ENCODE peak calls at places on chromosome 4, in nine cellular contexts. D, H, S, P, F, W, O, U and E are unnamed samples.

GRCh38 chr4:184165291-184165690 is 52.4 kb downstream of the ENPP6 start:
- DNase-seq in F (no peak), S (no peak), D (peak), W (no peak), P (no peak), U (no peak), O (no peak), H (no peak), E (no peak)

GRCh38 chr4:8192748-8193738 is 6.0 kb upstream of the SH3TC1 start:
- DNase-seq in H (no peak), P (no peak), F (peak), O (peak), U (peak), S (peak), W (peak), D (peak), E (no peak)

GRCh38 chr4:122045533-122045932 is 93.7 kb upstream of the TRPC3 start:
- DNase-seq in F (peak), H (peak), W (peak), D (peak), O (peak), U (peak), P (peak), S (no peak), E (no peak)

GRCh38 chr4:70619288-70619687 is 9.3 kb upstream of the ENAM start:
- DNase-seq in O (no peak), U (no peak), S (no peak), W (no peak), F (no peak), P (no peak), D (no peak), H (no peak), E (no peak)

GRCh38 chr4:4606321-4606720 is 64.5 kb upstream of the STX18 start:
- DNase-seq in O (peak), S (no peak), W (no peak), P (no peak), D (peak), F (no peak), U (no peak), H (no peak), E (no peak)

GRCh38 chr4:762211-763190 is 56.9 kb downstream of the PCGF3 start:
- DNase-seq in U (no peak), P (no peak), F (no peak), H (no peak), W (no peak), S (no peak), O (no peak), D (no peak), E (peak)

GRCh38 chr4:76251448-76252270 is at the start of gene FAM47E:
- DNase-seq in P (peak), S (peak), D (peak), U (peak), O (peak), F (peak), W (peak), H (peak), E (peak)

GRCh38 chr4:151788021-151788420 is 27.2 kb upstream of the GATB start:
- DNase-seq in S (no peak), F (no peak), P (no peak), H (no peak), W (no peak), O (no peak), U (no peak), D (peak), E (no peak)

GRCh38 chr4:5044341-5044740 is 6.9 kb upstream of the STK32B start:
- DNase-seq in F (no peak), H (no peak), P (no peak), D (no peak), U (no peak), W (no peak), S (no peak), O (no peak), E (no peak)

GRCh38 chr4:99403380-99404194 is 31.6 kb downstream of the ADH7 start:
- DNase-seq in O (peak), F (no peak), S (no peak), D (peak), P (no peak), H (no peak), W (no peak), U (no peak), E (no peak)

GRCh38 chr4:80619070-80619674 is 283.6 kb downstream of the CFAP299 start:
- DNase-seq in O (peak), D (peak), F (no peak), U (no peak), H (no peak), S (no peak), W (peak), P (no peak), E (no peak)

GRCh38 chr4:20916106-20916505 is 215.8 kb downstream of the PACRGL start:
- DNase-seq in W (no peak), S (no peak), P (no peak), H (no peak), O (no peak), F (no peak), D (peak), U (no peak), E (no peak)

GRCh38 chr4:138439143-138439581 is 197.0 kb upstream of the SLC7A11 start:
- DNase-seq in D (no peak), S (no peak), O (no peak), W (no peak), P (no peak), U (no peak), F (no peak), H (no peak), E (no peak)